ENCODE peak calls at places on chromosomes 3 and 15, in five cellular contexts. N, Z, D, I and C are unnamed samples.

GRCh38 chr15:85828869-85829268 is 34.1 kb upstream of the KLHL25 start:
- DNase-seq in D (no peak), I (no peak), Z (no peak), N (no peak), C (no peak)

GRCh38 chr15:45205192-45205591 is 17.4 kb upstream of the SHF start:
- DNase-seq in D (no peak), N (peak), Z (no peak), I (peak), C (peak)

GRCh38 chr15:39579487-39580116 is 1.3 kb upstream of the THBS1 start:
- DNase-seq in N (no peak), I (no peak), D (peak), Z (peak), C (peak)

GRCh38 chr15:80693682-80694623 is 1.2 kb upstream of the ABHD17C start:
- DNase-seq in N (no peak), Z (no peak), D (no peak), I (no peak), C (no peak)

GRCh38 chr3:20185364-20185732 is 658 bp downstream of the SGO1 start:
- DNase-seq in D (no peak), Z (no peak), I (no peak), N (peak), C (no peak)

GRCh38 chr3:47295976-47296375 is 13.2 kb downstream of the KLHL18 start:
- DNase-seq in Z (no peak), N (no peak), D (no peak), I (no peak), C (no peak)

GRCh38 chr3:85801955-85802354 is 843.2 kb downstream of the CADM2 start:
- DNase-seq in I (no peak), Z (no peak), N (peak), D (peak), C (peak)

GRCh38 chr15:65929573-65929972 is 60.3 kb downstream of the RAB11A start:
- DNase-seq in D (no peak), I (no peak), Z (no peak), N (no peak), C (no peak)

GRCh38 chr15:42084465-42085235 is 9.7 kb downstream of the PLA2G4D start:
- DNase-seq in I (no peak), N (peak), D (peak), Z (peak), C (peak)

GRCh38 chr3:149701977-149702350 is 44.1 kb upstream of the WWTR1 start:
- DNase-seq in Z (no peak), I (no peak), D (no peak), N (no peak), C (no peak)

GRCh38 chr3:152458725-152459515 is 190.2 kb downstream of the MBNL1 start:
- DNase-seq in N (no peak), Z (no peak), D (no peak), I (no peak), C (no peak)

GRCh38 chr3:26657406-26657976 is 34.9 kb downstream of the LRRC3B start:
- DNase-seq in D (no peak), Z (no peak), I (no peak), N (no peak), C (no peak)

GRCh38 chr3:72632129-72632528 is 216.1 kb downstream of the SHQ1 start:
- DNase-seq in D (no peak), I (no peak), N (no peak), Z (no peak), C (no peak)

GRCh38 chr3:36763850-36764703 is at the start of gene DCLK3:
- DNase-seq in I (no peak), Z (no peak), N (peak), D (no peak), C (no peak)

GRCh38 chr3:139226731-139227130 is 117.1 kb upstream of the MRPS22 start:
- DNase-seq in Z (no peak), N (no peak), D (no peak), I (no peak), C (no peak)

GRCh38 chr3:149395107-149396089 is 17.9 kb upstream of the TM4SF1 start:
- DNase-seq in I (no peak), N (no peak), Z (no peak), D (no peak), C (peak)

GRCh38 chr3:165259518-165260193 is 63.5 kb upstream of the SLITRK3 start:
- DNase-seq in Z (no peak), D (no peak), N (no peak), I (no peak), C (no peak)

GRCh38 chr3:193240850-193241706 is at the start of gene PLAAT1:
- DNase-seq in Z (peak), D (peak), N (peak), I (no peak), C (no peak)

GRCh38 chr3:170809021-170809974 is 60.7 kb downstream of the RPL22L1 start:
- DNase-seq in D (peak), N (peak), Z (no peak), I (no peak), C (peak)

GRCh38 chr3:183541738-183542137 is 13.8 kb downstream of the KLHL6 start:
- DNase-seq in N (no peak), D (no peak), I (no peak), Z (no peak), C (no peak)

GRCh38 chr3:158091526-158091925 is 14.7 kb downstream of the SHOX2 start:
- DNase-seq in N (no peak), I (no peak), Z (no peak), D (no peak), C (peak)

GRCh38 chr3:171328419-171329082 is 131.7 kb downstream of the TNIK start:
- DNase-seq in Z (no peak), N (peak), D (no peak), I (no peak), C (peak)

GRCh38 chr3:87333393-87333892 is 57.1 kb upstream of the POU1F1 start:
- DNase-seq in Z (no peak), N (peak), D (no peak), I (no peak), C (peak)

GRCh38 chr3:189099031-189099471 is 72.7 kb upstream of the TPRG1 start:
- DNase-seq in D (no peak), Z (no peak), I (no peak), N (no peak), C (no peak)

GRCh38 chr15:79644091-79644490 is 212.0 kb downstream of the MINAR1 start:
- DNase-seq in D (no peak), N (no peak), Z (no peak), I (no peak), C (no peak)

GRCh38 chr15:80106051-80106450 is 46.6 kb downstream of the ZFAND6 start:
- DNase-seq in N (no peak), I (no peak), Z (no peak), D (no peak), C (no peak)

GRCh38 chr15:78389356-78389755 is 48.7 kb upstream of the IREB2 start:
- DNase-seq in I (no peak), D (no peak), Z (no peak), N (no peak), C (no peak)

GRCh38 chr3:145798691-145799550 is 362.1 kb downstream of the PLOD2 start:
- DNase-seq in Z (no peak), D (no peak), N (no peak), I (no peak), C (no peak)

GRCh38 chr15:45200001-45200798 is 12.4 kb upstream of the SHF start:
- DNase-seq in D (peak), Z (peak), I (peak), N (peak), C (peak)

GRCh38 chr3:148101061-148101460 is 596.6 kb upstream of the AGTR1 start:
- DNase-seq in Z (no peak), N (no peak), D (no peak), I (no peak), C (no peak)
- TF ChIP-seq SUZ12 in Z (no peak), N (no peak), D (no peak), I (no peak), C (no peak)

DNA sequence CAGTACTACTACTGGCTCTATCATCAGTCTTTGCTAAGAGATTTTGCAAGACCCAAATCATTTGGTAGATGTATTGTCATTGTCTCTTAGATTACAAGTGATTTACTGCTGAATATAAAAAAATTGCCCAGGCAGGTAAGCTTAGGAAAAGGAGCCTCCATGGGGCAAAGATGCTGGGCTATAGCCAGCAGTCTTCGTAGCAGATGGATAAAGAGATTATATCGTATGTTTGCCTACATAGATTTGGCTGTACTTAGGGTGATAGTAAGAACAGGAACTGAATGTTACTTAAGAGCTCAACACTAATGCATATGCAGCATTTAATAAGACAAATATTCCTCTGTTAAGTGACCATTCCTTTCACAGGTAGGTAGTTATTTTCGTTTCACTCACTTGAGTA is 48.9 kb downstream of the PTPRG start:
- DNase-seq in N (no peak), Z (no peak), I (no peak), D (no peak), C (no peak)
- TF ChIP-seq SUZ12 in N (no peak), Z (no peak), I (no peak), D (no peak), C (no peak)

DNA sequence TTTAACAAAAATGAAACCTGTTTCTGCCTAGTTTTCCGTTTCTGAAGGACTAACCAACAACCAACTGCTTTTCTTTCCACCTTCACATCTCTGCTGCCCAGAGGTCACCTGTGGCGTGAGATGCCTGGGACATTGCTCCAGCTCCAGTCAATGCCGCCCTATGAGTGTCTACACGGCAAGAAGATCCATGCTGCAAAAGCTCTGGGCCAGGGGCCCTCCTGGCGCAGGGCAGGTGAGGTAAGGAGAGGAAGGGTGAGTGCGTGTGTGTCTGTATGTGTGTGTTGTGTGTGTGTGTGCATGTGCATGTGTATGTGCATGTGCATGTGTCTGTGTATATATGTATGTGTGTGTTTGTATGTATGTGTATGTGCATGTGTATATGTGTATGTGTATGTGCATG is 131.4 kb downstream of the NSMCE3 start:
- DNase-seq in N (no peak), I (no peak), D (no peak), Z (no peak), C (no peak)
- TF ChIP-seq SUZ12 in N (no peak), I (no peak), D (no peak), Z (no peak), C (no peak)

DNA sequence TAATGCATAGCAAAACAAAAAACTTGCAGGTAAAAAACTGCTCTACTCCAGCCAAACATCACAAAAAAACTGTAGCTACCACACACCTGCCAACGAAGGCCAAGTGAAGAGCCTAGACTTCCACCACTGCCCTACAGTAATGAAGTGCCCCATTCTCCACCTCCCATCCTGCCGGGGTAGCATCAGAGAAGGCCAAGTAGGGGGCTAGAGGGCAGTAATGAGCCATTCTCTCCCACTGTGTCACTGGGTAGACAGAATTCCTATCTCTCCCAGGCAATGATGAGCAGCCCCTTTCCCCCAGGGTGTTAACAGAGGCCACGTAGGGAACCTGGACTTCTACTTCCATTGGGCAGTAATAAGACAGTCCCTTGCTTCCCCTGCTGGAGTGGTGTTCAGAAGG is 9.5 kb downstream of the SEC22C start:
- DNase-seq in Z (no peak), D (peak), N (peak), I (no peak), C (peak)
- TF ChIP-seq SUZ12 in Z (no peak), D (no peak), N (no peak), I (no peak), C (no peak)

GRCh38 chr3:181252626-181253025 is 263.1 kb upstream of the DNAJC19 start:
- DNase-seq in Z (no peak), N (peak), I (no peak), D (no peak), C (no peak)

GRCh38 chr3:181250714-181251113 is 261.2 kb upstream of the DNAJC19 start:
- DNase-seq in I (no peak), N (no peak), Z (no peak), D (no peak), C (no peak)

DNA sequence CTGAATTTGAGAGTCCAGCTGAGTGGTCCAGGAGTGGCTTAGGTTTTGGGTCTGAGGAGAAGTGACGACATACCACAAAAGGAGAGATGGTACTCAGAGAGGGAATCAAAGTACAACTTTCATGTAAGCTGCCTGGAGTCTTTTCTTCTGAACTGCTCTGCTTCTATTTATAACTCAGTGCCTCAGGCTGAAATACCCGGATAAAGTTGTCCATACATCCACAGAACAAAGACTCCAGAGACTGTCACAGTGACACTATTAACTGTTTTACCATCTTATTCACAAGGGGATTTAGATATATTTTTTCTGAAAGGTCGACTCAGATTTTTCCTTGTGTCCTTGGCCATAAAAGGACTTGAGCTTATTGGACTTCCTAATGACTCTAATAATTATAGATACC is 264.3 kb upstream of the DNAJC19 start:
- DNase-seq in Z (no peak), I (no peak), N (no peak), D (no peak), C (no peak)
- TF ChIP-seq SUZ12 in Z (no peak), I (no peak), N (no peak), D (no peak), C (no peak)

DNA sequence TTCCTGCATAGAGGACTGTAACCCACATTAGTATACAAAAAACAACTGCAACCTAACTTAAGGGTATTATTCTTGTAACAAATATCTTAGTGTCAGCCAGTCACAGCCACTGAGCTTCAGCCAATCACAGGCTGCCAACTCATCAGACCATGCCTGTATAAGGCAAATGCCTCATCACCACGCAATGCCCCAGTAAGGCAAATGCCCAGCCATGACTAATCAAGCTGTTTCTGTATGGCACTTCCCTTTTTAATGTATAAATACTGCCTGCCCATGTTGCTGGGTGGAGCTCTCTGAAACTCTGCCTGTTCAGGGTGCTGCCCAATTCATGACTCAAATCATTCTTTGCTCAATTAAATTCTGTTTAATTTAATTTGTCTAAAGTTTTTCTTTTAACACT is 18.4 kb upstream of the GABRA5 start:
- DNase-seq in N (no peak), D (no peak), Z (no peak), I (no peak), C (no peak)
- TF ChIP-seq SUZ12 in N (no peak), D (no peak), Z (no peak), I (no peak), C (no peak)

GRCh38 chr15:91917991-91918390 is 64.5 kb downstream of the SLCO3A1 start:
- DNase-seq in D (no peak), N (no peak), Z (no peak), I (no peak), C (no peak)
- TF ChIP-seq SUZ12 in D (no peak), N (no peak), Z (no peak), I (no peak), C (no peak)

DNA sequence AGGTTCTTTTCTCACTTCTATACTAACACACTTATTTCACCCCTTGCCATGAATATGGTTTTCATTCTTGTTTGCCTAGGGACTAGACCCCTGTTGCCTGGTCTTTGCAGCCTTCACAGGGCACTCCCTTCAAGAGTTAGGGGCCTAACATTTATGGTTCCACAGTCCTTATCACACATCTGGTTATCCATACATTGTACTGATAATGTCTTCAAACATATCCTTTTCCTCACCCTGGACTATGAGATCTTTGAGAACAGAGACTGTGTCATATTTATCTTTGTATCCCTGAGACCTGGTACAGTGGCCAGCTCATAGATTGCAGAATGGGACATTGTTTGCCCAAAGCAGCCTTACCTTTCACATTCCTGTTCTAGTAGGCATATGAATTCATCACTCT is 106.2 kb downstream of the CMSS1 start:
- DNase-seq in I (no peak), Z (no peak), D (no peak), N (no peak), C (peak)
- TF ChIP-seq SUZ12 in I (no peak), Z (no peak), D (no peak), N (no peak), C (no peak)

GRCh38 chr3:101673953-101674352 is 3.0 kb downstream of the ZBTB11 start:
- DNase-seq in I (no peak), Z (no peak), N (no peak), D (no peak), C (no peak)
- TF ChIP-seq SUZ12 in I (no peak), Z (no peak), N (no peak), D (no peak), C (no peak)

DNA sequence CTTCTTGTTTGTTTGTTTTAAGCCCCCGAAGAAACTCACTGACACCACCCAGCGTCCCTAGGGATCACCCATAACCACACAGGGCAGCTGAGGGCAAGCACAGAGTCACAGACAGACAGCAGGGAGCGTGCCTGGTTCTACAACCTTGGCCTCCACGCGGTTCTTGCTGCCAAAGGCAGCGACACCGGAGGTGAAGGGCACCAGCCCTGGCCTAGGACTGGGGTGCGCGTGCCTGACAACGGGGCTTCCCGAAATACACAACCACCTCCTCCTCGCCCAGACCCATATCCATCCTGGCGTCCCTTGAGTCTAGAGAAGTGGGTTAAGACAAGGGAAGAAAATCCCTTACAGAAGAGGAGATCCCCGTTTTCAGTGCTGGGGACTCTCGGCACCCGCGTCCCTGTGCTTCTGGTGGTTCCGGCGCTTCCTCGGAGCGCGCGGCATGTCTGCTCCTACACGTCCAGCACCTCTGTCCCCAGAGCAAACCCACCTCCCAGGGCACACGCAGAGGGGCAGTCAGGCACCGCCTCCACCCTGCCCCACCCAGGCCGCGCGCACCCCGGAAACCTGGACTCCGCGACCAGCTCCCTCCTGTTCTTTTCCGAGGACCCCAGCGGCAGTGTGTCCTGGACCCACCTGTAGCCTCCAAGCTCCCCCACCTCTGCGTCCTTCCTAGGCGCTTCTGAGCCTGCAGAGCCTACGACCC is 911 bp downstream of the RFTN1 start:
- DNase-seq in I (no peak), D (no peak), Z (no peak), N (no peak), C (no peak)
- TF ChIP-seq SUZ12 in I (no peak), D (no peak), Z (peak), N (no peak), C (no peak)